ENCODE peak calls at places on chromosomes 5 and 9, in six cellular contexts. T is cerebellar cortex; M is activated T-cell treated with anti-CD3 and anti-CD28 coated beads, Interleukin-2, amount 50 U/mL, for 4 hours; R is AG08395; F is WTC11; K is IMR-90. N is an unnamed sample.

GRCh38 chr9:114472765-114473446 is 32.4 kb downstream of the WHRN start:
- DNase-seq in K (peak; percentile 6), R (no peak), F (no peak), M (no peak), T (no peak), N (no peak)

GRCh38 chr9:97978706-97979105 is 4.4 kb upstream of the ANP32B start:
- DNase-seq in F (no peak), K (no peak), T (peak; percentile 99), R (no peak), M (no peak), N (no peak)

GRCh38 chr5:133974142-133974541 is 5.7 kb upstream of the C5orf15 start:
- DNase-seq in T (no peak), K (no peak), M (no peak), R (no peak), F (no peak), N (no peak)

GRCh38 chr5:125134216-125135081 is 388.0 kb upstream of the ZNF608 start:
- DNase-seq in T (no peak), F (no peak), K (peak; percentile 91), R (peak; percentile 70), M (no peak), N (peak; percentile 69)

GRCh38 chr9:81649475-81649874 is 39.9 kb downstream of the TLE1 start:
- DNase-seq in F (no peak), K (no peak), M (no peak), R (no peak), T (no peak), N (no peak)

GRCh38 chr5:40033411-40033810 is 608.6 kb upstream of the DAB2 start:
- DNase-seq in K (no peak), R (no peak), F (no peak), T (no peak), M (peak; percentile 5), N (no peak)

GRCh38 chr9:92561374-92562329 is 25.9 kb upstream of the ECM2 start:
- DNase-seq in R (peak; percentile 5), M (no peak), K (peak; percentile 74), F (no peak), T (no peak), N (no peak)

GRCh38 chr5:110956913-110957813 is 114.3 kb upstream of the TSLP start:
- DNase-seq in K (no peak), T (no peak), M (no peak), F (no peak), R (no peak), N (no peak)

GRCh38 chr9:133473743-133474142 is 5.2 kb downstream of the SLC2A6 start:
- DNase-seq in T (no peak), K (no peak), M (no peak), F (no peak), R (no peak), N (no peak)

N was measured in stromal cell of bone marrow.